ENCODE peak calls at places on chromosomes 7 and 10, in six cellular contexts. U is BE2C, G is brain microvascular endothelial cell, S is upper lobe of right lung, E is left ventricle myocardium inferior, V is H9. T is an unnamed sample.

GRCh38 chr7:139855498-139856270 is 26.6 kb downstream of the TBXAS1 start:
- DNase-seq in U (no peak), G (no peak), S (no peak), E (no peak), V (no peak), T (no peak)

GRCh38 chr7:92843034-92843760 is 6.8 kb upstream of the CDK6 start:
- DNase-seq in U (no peak), G (peak; percentile 75), S (no peak), E (no peak), V (no peak), T (no peak)

GRCh38 chr7:142808802-142809583 is 38.2 kb downstream of the PRSS2 start:
- DNase-seq in U (no peak), G (peak; percentile 90), S (no peak), E (no peak), V (no peak), T (no peak)

GRCh38 chr7:83976302-83976701 is 218.3 kb downstream of the SEMA3A start:
- DNase-seq in U (peak; percentile 21), G (no peak), S (no peak), E (no peak), V (no peak), T (peak; percentile 11)

GRCh38 chr10:86151613-86152012 is 215.0 kb downstream of the GRID1 start:
- DNase-seq in U (no peak), G (no peak), S (no peak), E (no peak), V (no peak), T (no peak)

GRCh38 chr7:110944966-110945644 is 145.8 kb upstream of the LRRN3 start:
- DNase-seq in U (no peak), G (no peak), S (no peak), E (no peak), V (no peak), T (peak; percentile 2)

GRCh38 chr7:151439855-151440798 is at the start of gene CRYGN:
- DNase-seq in U (no peak), G (no peak), S (peak; percentile 58), E (no peak), V (peak; percentile 78), T (peak; percentile 97)

GRCh38 chr7:71695189-71695588 is 563.2 kb downstream of the GALNT17 start:
- DNase-seq in U (no peak), G (no peak), S (no peak), E (no peak), V (no peak), T (no peak)

GRCh38 chr10:118107040-118107439 is 60.3 kb upstream of the RAB11FIP2 start:
- DNase-seq in U (no peak), G (no peak), S (no peak), E (no peak), V (no peak), T (no peak)

DNA sequence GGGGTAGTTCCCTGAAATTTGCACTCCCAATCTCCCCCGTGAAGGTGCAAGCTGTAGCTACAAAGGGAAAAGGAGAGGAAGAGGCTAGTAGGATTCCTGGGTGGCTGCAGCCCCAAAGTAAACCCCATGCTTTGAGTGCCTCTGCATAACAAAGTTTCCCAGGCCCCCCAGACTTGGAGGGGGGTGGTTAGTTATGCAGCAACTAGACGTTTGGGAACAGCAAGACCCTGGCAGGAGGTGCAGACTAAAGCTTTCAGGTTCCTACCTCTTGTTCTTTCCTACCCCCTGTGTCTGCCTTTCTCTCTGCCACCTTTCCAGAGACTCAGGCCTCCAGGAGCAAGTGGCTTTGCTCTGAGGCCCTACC is 14.7 kb upstream of the HOXA13 start:
- DNase-seq in U (no peak), G (no peak), S (no peak), E (no peak), V (no peak), T (peak; percentile 65)
- H3K27me3 ChIP-seq in U (peaks cover 94% of the 10 kb centered on the region), G (peaks cover 86% of the 10 kb centered on the region), S (peaks cover 83% of the 10 kb centered on the region), E (peaks cover 100% of the 10 kb centered on the region), V (peaks cover 86% of the 10 kb centered on the region), T (peaks cover 94% of the 10 kb centered on the region)

GRCh38 chr10:100693815-100694214 is 51.6 kb upstream of the PAX2 start:
- DNase-seq in U (no peak), G (no peak), S (no peak), E (no peak), V (no peak), T (no peak)
- H3K27me3 ChIP-seq in U (no peaks in the 10 kb centered on the region), G (peaks cover 10% of the 10 kb centered on the region), S (peaks cover 47% of the 10 kb centered on the region), E (peaks cover 92% of the 10 kb centered on the region), V (no peaks in the 10 kb centered on the region), T (peaks cover 3% of the 10 kb centered on the region)

DNA sequence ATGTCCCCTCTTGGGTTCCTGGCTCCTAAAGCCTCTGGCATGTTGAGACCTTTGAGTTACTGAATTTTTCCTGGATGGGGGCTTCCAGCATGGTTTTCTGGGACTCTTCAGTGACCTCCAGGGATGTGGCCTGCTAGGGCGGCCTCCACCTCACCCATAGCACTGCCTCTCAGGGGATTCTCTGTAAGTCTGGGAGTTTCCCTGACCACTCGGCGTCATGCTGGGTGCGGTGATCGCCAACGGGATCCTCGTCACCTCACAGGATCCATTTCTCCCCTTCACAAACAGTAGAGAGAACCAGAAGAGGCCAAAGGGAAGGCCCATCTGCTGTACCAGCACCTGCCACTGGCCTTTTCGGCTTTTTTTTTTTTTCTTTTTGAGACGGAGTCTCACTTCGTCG is 84.3 kb downstream of the NPTX2 start:
- DNase-seq in U (no peak), G (no peak), S (no peak), E (no peak), V (no peak), T (no peak)
- H3K27me3 ChIP-seq in U (no peaks in the 10 kb centered on the region), G (no peaks in the 10 kb centered on the region), S (no peaks in the 10 kb centered on the region), E (peaks cover 39% of the 10 kb centered on the region), V (no peaks in the 10 kb centered on the region), T (no peaks in the 10 kb centered on the region)

GRCh38 chr10:70950062-70950461 is 61.7 kb upstream of the PCBD1 start:
- DNase-seq in U (no peak), G (no peak), S (no peak), E (no peak), V (no peak), T (no peak)
- H3K27me3 ChIP-seq in U (no peaks in the 10 kb centered on the region), G (peaks cover 2% of the 10 kb centered on the region), S (no peaks in the 10 kb centered on the region), E (no peaks in the 10 kb centered on the region), V (no peaks in the 10 kb centered on the region), T (no peaks in the 10 kb centered on the region)

GRCh38 chr10:113227045-113227444 is 277.0 kb downstream of the TCF7L2 start:
- DNase-seq in U (no peak), G (no peak), S (no peak), E (no peak), V (no peak), T (no peak)

GRCh38 chr10:113225364-113225763 is 275.3 kb downstream of the TCF7L2 start:
- DNase-seq in U (no peak), G (no peak), S (no peak), E (no peak), V (no peak), T (no peak)

GRCh38 chr10:113225903-113226302 is 275.9 kb downstream of the TCF7L2 start:
- DNase-seq in U (no peak), G (no peak), S (no peak), E (no peak), V (no peak), T (no peak)

GRCh38 chr10:113228570-113228969 is 278.5 kb downstream of the TCF7L2 start:
- DNase-seq in U (no peak), G (peak; percentile 70), S (no peak), E (no peak), V (no peak), T (no peak)

GRCh38 chr10:113226404-113226803 is 276.4 kb downstream of the TCF7L2 start:
- DNase-seq in U (no peak), G (no peak), S (no peak), E (no peak), V (no peak), T (no peak)
- H3K27me3 ChIP-seq in U (no peaks in the 10 kb centered on the region), G (no peaks in the 10 kb centered on the region), S (peaks cover 10% of the 10 kb centered on the region), E (peaks cover 33% of the 10 kb centered on the region), V (no peaks in the 10 kb centered on the region), T (no peaks in the 10 kb centered on the region)